ENCODE peak calls at places on chromosomes 16 and 17, in eight cellular contexts. O is M059J; W is AML-193; Z is KG1; D is T-helper 2 cell; U is B cell; K is kidney tubule cell; B is stimulated activated naive CD8-positive, alpha-beta T cell treated with anti-CD3 and anti-CD28 coated beads, Interleukin-15, amount 100 ng/mL, for 72 hours. Q is an unnamed sample.
A peak's percentile ranks its signal among the peaks of the same experiment; 100 is the strongest.

GRCh38 chr16:74896389-74897370 is 88.2 kb downstream of the WDR59 start:
- DNase-seq in O (peak; percentile 77), W (no peak), Z (no peak), D (no peak), U (no peak), K (peak; percentile 68), B (no peak), Q (peak; percentile 73)

GRCh38 chr17:46960152-46960551 is 18.9 kb downstream of the RPRML start:
- DNase-seq in O (no peak), W (no peak), Z (no peak), D (no peak), U (no peak), K (no peak), B (no peak), Q (no peak)

GRCh38 chr16:74577882-74578366 is 29.0 kb downstream of the GLG1 start:
- DNase-seq in O (peak; percentile 92), W (no peak), Z (no peak), D (no peak), U (no peak), K (peak; percentile 48), B (no peak), Q (peak; percentile 73)

GRCh38 chr17:39547713-39548478 is 59.8 kb downstream of the NEUROD2 start:
- DNase-seq in O (peak; percentile 27), W (peak; percentile 58), Z (peak; percentile 52), D (peak; percentile 28), U (peak; percentile 71), K (peak; percentile 51), B (peak; percentile 67), Q (peak; percentile 26)

GRCh38 chr16:86577314-86577971 is 906 bp upstream of the FOXL1 start:
- DNase-seq in O (no peak), W (no peak), Z (no peak), D (no peak), U (no peak), K (no peak), B (no peak), Q (no peak)

GRCh38 chr17:64596988-64597387 is 65.1 kb downstream of the SMURF2 start:
- DNase-seq in O (no peak), W (no peak), Z (no peak), D (no peak), U (no peak), K (no peak), B (no peak), Q (no peak)

GRCh38 chr17:83064021-83064731 is 15.2 kb upstream of the METRNL start:
- DNase-seq in O (no peak), W (no peak), Z (no peak), D (no peak), U (peak; percentile 33), K (no peak), B (no peak), Q (no peak)

GRCh38 chr16:2032285-2033056 is 5.8 kb downstream of the NHERF2 start:
- DNase-seq in O (peak; percentile 73), W (no peak), Z (no peak), D (no peak), U (no peak), K (no peak), B (no peak), Q (peak; percentile 64)

GRCh38 chr17:48636177-48637018 is 10.2 kb upstream of the HOXB9 start:
- DNase-seq in O (no peak), W (peak; percentile 86), Z (peak; percentile 26), D (peak; percentile 29), U (no peak), K (peak; percentile 89), B (peak; percentile 79), Q (peak; percentile 79)

GRCh38 chr16:81632392-81633146 is 146.5 kb upstream of the PLCG2 start:
- DNase-seq in O (peak; percentile 97), W (peak; percentile 90), Z (peak; percentile 56), D (peak; percentile 85), U (no peak), K (peak; percentile 75), B (peak; percentile 65), Q (peak; percentile 93)

GRCh38 chr17:58788199-58788598 is 32.5 kb downstream of the PPM1E start:
- DNase-seq in O (no peak), W (no peak), Z (no peak), D (no peak), U (no peak), K (no peak), B (no peak), Q (no peak)

GRCh38 chr16:54370653-54371052 is 84.1 kb upstream of the IRX3 start:
- DNase-seq in O (no peak), W (no peak), Z (no peak), D (no peak), U (no peak), K (no peak), B (no peak), Q (no peak)

GRCh38 chr17:17551361-17551760 is 40.1 kb downstream of the PEMT start:
- DNase-seq in O (no peak), W (no peak), Z (no peak), D (no peak), U (no peak), K (no peak), B (no peak), Q (no peak)

GRCh38 chr16:65837431-65837986 is 529.0 kb upstream of the CDH5 start:
- DNase-seq in O (no peak), W (no peak), Z (no peak), D (no peak), U (no peak), K (no peak), B (no peak), Q (no peak)

GRCh38 chr17:55420776-55421178 is 858 bp downstream of the MMD start:
- DNase-seq in O (peak; percentile 34), W (peak; percentile 36), Z (peak; percentile 14), D (peak; percentile 31), U (peak; percentile 47), K (no peak), B (peak; percentile 40), Q (no peak)

GRCh38 chr16:84228321-84228838 is 11.4 kb downstream of the KCNG4 start:
- DNase-seq in O (peak; percentile 97), W (no peak), Z (no peak), D (no peak), U (no peak), K (peak; percentile 87), B (no peak), Q (peak; percentile 91)

GRCh38 chr16:11159189-11159588 is 96.8 kb downstream of the SOCS1 start:
- DNase-seq in O (no peak), W (no peak), Z (no peak), D (no peak), U (no peak), K (no peak), B (no peak), Q (no peak)

GRCh38 chr17:47996201-47996600 is 25.3 kb downstream of the CDK5RAP3 start:
- DNase-seq in O (no peak), W (no peak), Z (no peak), D (no peak), U (no peak), K (no peak), B (no peak), Q (no peak)

GRCh38 chr17:4241535-4241934 is 22.2 kb downstream of the ANKFY1 start:
- DNase-seq in O (no peak), W (no peak), Z (no peak), D (no peak), U (no peak), K (peak; percentile 23), B (no peak), Q (no peak)

GRCh38 chr17:13525876-13526275 is 75.9 kb downstream of the HS3ST3A1 start:
- DNase-seq in O (no peak), W (no peak), Z (no peak), D (no peak), U (no peak), K (no peak), B (no peak), Q (no peak)

GRCh38 chr17:75764711-75765421 is at the start of gene GALK1:
- DNase-seq in O (peak; percentile 58), W (peak; percentile 80), Z (no peak), D (peak; percentile 58), U (peak; percentile 97), K (peak; percentile 66), B (peak; percentile 69), Q (peak; percentile 66)

GRCh38 chr17:75173526-75173925 is 9.2 kb downstream of the SUMO2 start:
- DNase-seq in O (no peak), W (no peak), Z (no peak), D (no peak), U (no peak), K (no peak), B (no peak), Q (no peak)